ENCODE peak calls at places on chromosomes 13 and 19, in seven cellular contexts. O is body of pancreas, M is cardiac fibroblast, X is fibroblast of lung, Y is lower leg skin, D is mucosa of descending colon, I is hepatocyte. C is an unnamed sample.

GRCh38 chr19:5103061-5103701 is 134.3 kb downstream of the KDM4B start:
- DNase-seq in O (peak; percentile 93), M (peak; percentile 55), X (peak; percentile 67), Y (no peak), D (no peak), I (peak; percentile 42), C (no peak)

GRCh38 chr19:14073232-14073924 is 792 bp downstream of the MISP3 start:
- DNase-seq in O (peak; percentile 81), M (peak; percentile 79), X (peak; percentile 78), Y (no peak), D (peak; percentile 82), I (peak; percentile 91), C (no peak)

GRCh38 chr19:35236638-35237400 is 8.3 kb upstream of the FAM187B start:
- DNase-seq in O (no peak), M (no peak), X (no peak), Y (peak; percentile 46), D (peak; percentile 51), I (no peak), C (no peak)

GRCh38 chr19:42468273-42468796 is 25.6 kb upstream of the CXCL17 start:
- DNase-seq in O (no peak), M (peak; percentile 59), X (peak; percentile 57), Y (peak; percentile 61), D (peak; percentile 58), I (peak; percentile 62), C (no peak)

GRCh38 chr19:995051-995827 is 5.0 kb upstream of the GRIN3B start:
- DNase-seq in O (no peak), M (no peak), X (no peak), Y (no peak), D (no peak), I (no peak), C (no peak)

GRCh38 chr19:49988433-49988832 is 27.5 kb upstream of the SIGLEC11 start:
- DNase-seq in O (no peak), M (no peak), X (peak; percentile 29), Y (no peak), D (no peak), I (no peak), C (no peak)

GRCh38 chr19:29526730-29527499 is 1.1 kb downstream of the VSTM2B start:
- DNase-seq in O (no peak), M (no peak), X (no peak), Y (no peak), D (no peak), I (no peak), C (no peak)

GRCh38 chr13:26249551-26249950 is 4.4 kb upstream of the CDK8 start:
- DNase-seq in O (no peak), M (no peak), X (no peak), Y (no peak), D (no peak), I (no peak), C (no peak)

GRCh38 chr19:2680808-2681207 is 21.7 kb downstream of the GNG7 start:
- DNase-seq in O (no peak), M (no peak), X (no peak), Y (no peak), D (no peak), I (no peak), C (no peak)

GRCh38 chr19:9877775-9878510 is 42.8 kb downstream of the PIN1 start:
- DNase-seq in O (no peak), M (peak; percentile 18), X (peak; percentile 30), Y (no peak), D (no peak), I (no peak), C (no peak)

GRCh38 chr19:44653977-44654784 is 10.5 kb downstream of the PVR start:
- DNase-seq in O (peak; percentile 72), M (peak; percentile 67), X (peak; percentile 55), Y (peak; percentile 91), D (peak; percentile 90), I (peak; percentile 77), C (no peak)

GRCh38 chr13:24630851-24631341 is 49.3 kb upstream of the ATP12A start:
- DNase-seq in O (no peak), M (peak; percentile 52), X (peak; percentile 20), Y (peak; percentile 29), D (no peak), I (peak; percentile 67), C (no peak)

GRCh38 chr13:99517577-99517976 is 16.3 kb downstream of the TM9SF2 start:
- DNase-seq in O (no peak), M (no peak), X (no peak), Y (no peak), D (no peak), I (no peak), C (no peak)

GRCh38 chr13:112596220-112596619 is 8.3 kb upstream of the TUBGCP3 start:
- DNase-seq in O (no peak), M (no peak), X (no peak), Y (no peak), D (no peak), I (no peak), C (no peak)

GRCh38 chr19:56142087-56142787 is 1.1 kb downstream of the ZNF444 start:
- DNase-seq in O (peak; percentile 87), M (no peak), X (no peak), Y (no peak), D (peak; percentile 74), I (peak; percentile 80), C (no peak)

GRCh38 chr19:11505032-11505503 is 571 bp downstream of the ZNF653 start:
- DNase-seq in O (peak; percentile 98), M (peak; percentile 96), X (peak; percentile 91), Y (peak; percentile 99), D (peak; percentile 99), I (peak; percentile 98), C (peak; percentile 98)

GRCh38 chr19:57171551-57172081 is 4.3 kb upstream of the DUXA start:
- DNase-seq in O (peak; percentile 32), M (peak; percentile 43), X (peak; percentile 12), Y (no peak), D (peak; percentile 23), I (peak; percentile 76), C (no peak)

GRCh38 chr19:46080561-46080960 is 39.8 kb upstream of the IGFL4 start:
- DNase-seq in O (no peak), M (peak; percentile 79), X (peak; percentile 56), Y (no peak), D (no peak), I (peak; percentile 26), C (no peak)

GRCh38 chr19:47702671-47703070 is 10.6 kb upstream of the EHD2 start:
- DNase-seq in O (no peak), M (no peak), X (no peak), Y (no peak), D (no peak), I (no peak), C (no peak)

GRCh38 chr19:1513492-1514294 is 874 bp upstream of the ADAMTSL5 start:
- DNase-seq in O (peak; percentile 49), M (peak; percentile 64), X (peak; percentile 42), Y (no peak), D (peak; percentile 56), I (peak; percentile 83), C (no peak)

GRCh38 chr13:107767119-107767518 is 448.2 kb downstream of the LIG4 start:
- DNase-seq in O (no peak), M (no peak), X (no peak), Y (no peak), D (no peak), I (peak; percentile 8), C (no peak)

GRCh38 chr13:44420376-44421220 is 47.0 kb downstream of the SERP2 start:
- DNase-seq in O (no peak), M (no peak), X (no peak), Y (peak; percentile 75), D (no peak), I (no peak), C (no peak)

GRCh38 chr13:22883961-22884360 is 296.8 kb upstream of the SGCG start:
- DNase-seq in O (no peak), M (no peak), X (no peak), Y (no peak), D (no peak), I (no peak), C (no peak)

GRCh38 chr13:65907656-65908441 is 1322.3 kb downstream of the PCDH9 start:
- DNase-seq in O (no peak), M (no peak), X (no peak), Y (no peak), D (no peak), I (no peak), C (no peak)

GRCh38 chr19:14337510-14337909 is 43.7 kb upstream of the ADGRE5 start:
- DNase-seq in O (no peak), M (no peak), X (no peak), Y (no peak), D (peak; percentile 81), I (peak; percentile 29), C (no peak)

GRCh38 chr19:4821265-4821664 is 10.2 kb downstream of the TICAM1 start:
- DNase-seq in O (no peak), M (no peak), X (no peak), Y (no peak), D (no peak), I (no peak), C (no peak)

GRCh38 chr13:23674795-23675640 is 104.8 kb downstream of the TNFRSF19 start:
- DNase-seq in O (no peak), M (peak; percentile 52), X (peak; percentile 99), Y (no peak), D (no peak), I (peak; percentile 28), C (no peak)

DNA sequence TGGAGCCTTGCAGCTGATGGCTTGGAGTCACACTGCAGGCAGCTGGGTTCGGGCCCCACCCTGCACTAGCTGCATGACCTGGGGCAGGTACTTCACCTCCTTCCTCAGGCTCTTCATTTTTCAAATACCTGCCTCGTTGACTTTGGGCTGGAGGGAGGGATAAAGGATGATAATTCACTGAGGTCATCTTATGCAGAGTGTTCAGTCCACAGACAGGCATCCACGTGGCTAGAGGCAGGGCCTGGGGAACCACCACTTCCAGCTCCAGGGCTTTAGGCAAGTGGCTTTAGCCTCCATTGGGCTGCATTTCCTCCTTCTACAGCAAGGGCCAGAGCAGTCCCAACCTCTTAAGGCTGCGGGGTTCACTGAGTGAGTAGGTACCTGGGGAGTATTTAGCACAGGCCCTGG is 84.8 kb downstream of the SIPA1L3 start:
- DNase-seq in O (no peak), M (no peak), X (no peak), Y (no peak), D (no peak), I (no peak), C (no peak)
- TF ChIP-seq CTCF in O (no peak), M (no peak), X (no peak), Y (no peak), D (no peak), I (no peak), C (no peak)

GRCh38 chr19:38718747-38719543 is 25.3 kb downstream of the CAPN12 start:
- DNase-seq in O (peak; percentile 52), M (peak; percentile 80), X (peak; percentile 57), Y (no peak), D (no peak), I (no peak), C (no peak)
- TF ChIP-seq CTCF in O (no peak), M (peak; percentile 42), X (no peak), Y (no peak), D (no peak), I (peak; percentile 40), C (peak; percentile 37)

DNA sequence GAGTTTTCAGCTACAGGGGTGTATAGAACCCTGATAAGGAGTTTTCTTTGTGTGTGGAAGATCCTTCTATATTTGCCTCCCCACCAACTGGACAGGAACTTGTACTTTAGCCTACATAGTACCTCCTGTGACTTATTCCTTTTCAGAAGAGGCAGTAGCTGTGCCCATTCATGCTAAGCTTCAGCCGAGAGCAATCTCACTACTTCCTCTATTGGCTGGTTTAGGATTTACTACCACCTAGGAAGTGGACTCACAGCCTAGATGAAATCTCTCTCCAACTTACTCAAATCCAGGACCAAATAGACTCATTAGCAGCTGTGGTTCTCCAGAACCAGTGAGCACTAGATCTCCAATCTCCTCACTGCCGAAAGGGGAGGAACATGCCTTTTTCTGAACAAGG is 2.3 kb upstream of the REX1BD start:
- DNase-seq in O (no peak), M (no peak), X (no peak), Y (no peak), D (no peak), I (no peak), C (no peak)
- TF ChIP-seq CTCF in O (no peak), M (peak; percentile 7), X (no peak), Y (no peak), D (no peak), I (no peak), C (no peak)

GRCh38 chr13:42553098-42554046 is 20.6 kb upstream of the TNFSF11 start:
- DNase-seq in O (peak; percentile 37), M (peak; percentile 53), X (peak; percentile 94), Y (no peak), D (peak; percentile 39), I (peak; percentile 56), C (no peak)
- TF ChIP-seq CTCF in O (no peak), M (no peak), X (no peak), Y (no peak), D (no peak), I (no peak), C (no peak)

C was measured in suprapubic skin.